ENCODE peak calls at places on chromosomes 3 and 15, in seven cellular contexts. M is SK-N-SH, K is cardiac muscle cell, Y is tibial artery, P is stomach, W is endothelial cell of umbilical vein, Z is hepatocyte. Q is an unnamed sample. For H3K4me1, the result is how much of the 10 kb centered on the place peaks cover.

GRCh38 chr3:98602078-98602678 is 8.8 kb upstream of the CPOX start:
- DNase-seq in P (peak), W (peak), K (peak), M (peak), Y (no peak), Z (peak), Q (no peak)

GRCh38 chr3:196634224-196634623 is 5.3 kb upstream of the NRROS start:
- DNase-seq in Y (no peak), W (no peak), P (no peak), K (no peak), M (no peak), Z (no peak), Q (no peak)

GRCh38 chr3:151925876-151926275 is 52.4 kb downstream of the SUCNR1 start:
- DNase-seq in Y (no peak), M (no peak), Z (no peak), K (no peak), P (no peak), W (peak), Q (no peak)

GRCh38 chr3:29697989-29698388 is 417.1 kb downstream of the RBMS3 start:
- DNase-seq in Z (no peak), Y (no peak), K (no peak), M (no peak), W (no peak), P (no peak), Q (no peak)

GRCh38 chr3:146803746-146804145 is 198.6 kb upstream of the PLSCR5 start:
- DNase-seq in K (no peak), W (peak), Y (no peak), M (no peak), Z (no peak), P (no peak), Q (no peak)

GRCh38 chr3:113212845-113213375 is 1.6 kb downstream of the BOC start:
- DNase-seq in Z (no peak), W (no peak), Y (no peak), K (no peak), M (no peak), P (no peak), Q (no peak)

GRCh38 chr3:10867384-10867783 is 51.4 kb downstream of the SLC6A11 start:
- DNase-seq in K (peak), M (no peak), Z (peak), P (no peak), W (no peak), Y (no peak), Q (no peak)

GRCh38 chr3:151750678-151751077 is 17.0 kb downstream of the AADACL2 start:
- DNase-seq in M (no peak), W (no peak), P (no peak), Y (no peak), K (no peak), Z (no peak), Q (no peak)

DNA sequence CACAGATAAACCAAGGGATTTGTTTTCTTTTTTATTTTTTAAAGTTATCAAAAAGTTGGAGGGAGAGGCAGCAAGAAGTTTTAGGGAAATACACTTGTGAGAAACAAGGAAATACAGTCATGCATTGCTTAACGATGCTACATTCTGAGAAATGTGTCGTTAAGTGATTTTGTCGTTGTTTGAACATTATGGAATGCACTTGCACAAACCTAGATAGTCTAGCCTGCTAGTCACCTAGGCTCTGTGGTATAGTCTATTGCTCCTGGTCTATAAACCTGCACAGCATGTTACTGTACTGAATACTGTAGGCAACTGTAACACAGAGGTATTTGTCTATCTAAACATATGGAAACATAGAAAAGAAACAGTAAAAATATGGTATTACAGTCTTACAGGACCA is 2.0 kb upstream of the NFKBIZ start:
- DNase-seq in P (no peak), Z (no peak), W (no peak), Y (no peak), M (no peak), K (no peak), Q (no peak)
- H3K4me1 ChIP-seq in P (under half), Z (under half), W (under half), Y (under half), M (under half), K (under half), Q (under half)

DNA sequence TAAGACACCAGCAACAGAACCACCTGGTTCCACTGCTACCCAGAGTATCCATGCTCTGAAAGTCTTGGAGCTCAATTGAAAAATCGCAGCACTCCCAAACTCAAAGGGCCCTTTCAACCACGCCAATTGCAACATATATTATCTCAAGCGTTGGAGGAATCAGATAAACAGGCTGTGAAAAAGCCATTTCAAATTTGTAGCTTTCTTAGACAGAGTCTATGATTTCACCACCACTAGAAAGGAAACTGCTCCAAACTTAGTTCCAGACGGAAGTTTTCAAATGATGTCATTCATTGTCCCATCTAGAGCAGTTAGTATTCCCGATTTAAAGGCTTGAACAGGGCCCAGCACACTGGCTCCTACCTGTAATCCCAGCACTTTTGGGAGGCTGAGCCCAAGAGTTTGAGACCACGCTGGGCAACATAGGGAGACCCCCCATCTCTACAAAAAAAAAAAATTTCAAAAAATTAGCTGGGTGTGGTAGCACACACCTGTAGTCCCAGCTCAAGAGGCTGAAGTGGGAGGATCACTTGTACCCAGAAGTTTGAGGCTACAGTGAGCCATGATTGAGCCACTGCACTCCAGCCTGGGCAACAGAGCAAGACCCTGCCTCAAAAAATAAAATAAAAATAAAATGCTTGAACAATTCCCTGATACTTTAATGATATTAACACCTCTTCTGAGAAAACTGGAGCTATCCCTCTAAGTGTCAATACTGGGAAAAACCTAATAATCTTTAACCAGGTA is 16.8 kb downstream of the TNIK start:
- DNase-seq in M (no peak), Y (no peak), K (no peak), P (no peak), Z (no peak), W (peak), Q (no peak)
- H3K4me3 ChIP-seq in M (no peak), Y (no peak), K (no peak), P (no peak), Z (no peak), W (no peak), Q (no peak)

GRCh38 chr15:60373745-60374144 is 24.0 kb downstream of the ANXA2 start:
- DNase-seq in Z (no peak), M (no peak), K (no peak), W (no peak), Y (no peak), P (no peak), Q (no peak)

GRCh38 chr15:60374209-60374608 is 23.6 kb downstream of the ANXA2 start:
- DNase-seq in Y (no peak), Z (no peak), P (no peak), M (no peak), K (no peak), W (no peak), Q (no peak)

GRCh38 chr15:60372223-60372622 is 25.6 kb downstream of the ANXA2 start:
- DNase-seq in Z (no peak), M (no peak), K (no peak), P (no peak), W (no peak), Y (no peak), Q (no peak)

GRCh38 chr15:60373327-60373726 is 24.5 kb downstream of the ANXA2 start:
- DNase-seq in Y (no peak), W (no peak), M (no peak), P (no peak), Z (no peak), K (no peak), Q (no peak)

DNA sequence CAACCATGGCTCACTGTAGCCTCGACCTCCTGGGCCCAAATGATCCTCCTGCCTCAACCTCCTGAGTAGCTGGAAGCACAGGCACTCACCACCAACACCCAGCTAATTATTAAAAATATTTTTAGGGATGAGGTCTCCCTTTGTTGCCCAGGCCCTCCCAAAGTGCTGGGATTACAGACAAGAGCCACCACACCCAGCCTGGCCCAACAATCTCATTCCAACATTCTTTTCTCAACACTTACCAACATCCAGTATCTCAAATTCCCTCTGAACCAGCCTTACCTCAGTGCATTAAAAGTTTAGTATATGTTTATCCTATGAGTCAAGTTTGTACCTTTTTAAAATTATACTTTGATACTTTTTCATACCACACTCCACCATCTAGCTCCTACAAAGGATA is 25.0 kb downstream of the ANXA2 start:
- DNase-seq in P (no peak), Z (no peak), W (no peak), M (no peak), K (no peak), Y (no peak), Q (no peak)
- H3K4me1 ChIP-seq in P (half or more), Z (half or more), W (half or more), M (under half), K (under half), Y (half or more), Q (half or more)

GRCh38 chr3:194185225-194185624 is 49.3 kb downstream of the HES1 start:
- DNase-seq in Y (no peak), Z (no peak), W (no peak), K (no peak), P (no peak), M (no peak), Q (no peak)
- H3K4me3 ChIP-seq in Y (no peak), Z (no peak), W (no peak), K (no peak), P (no peak), M (no peak), Q (no peak)